ENCODE peak calls at places on chromosomes 7 and 10, in six cellular contexts. One of them, this sample, is unnamed.

GRCh38 chr10:3452683-3453388 is 280.3 kb upstream of the PITRM1 start:
- DNase-seq in stomach: no peak
- DNase-seq in right lobe of liver: no peak
- DNase-seq in HCT116: no peak
- DNase-seq in testis: no peak
- DNase-seq in ovary: no peak
- DNase-seq in this sample: no peak

GRCh38 chr10:14486777-14487510 is 156.2 kb upstream of the FRMD4A start:
- DNase-seq in right lobe of liver: no peak
- DNase-seq in stomach: no peak
- DNase-seq in HCT116: no peak
- DNase-seq in testis: peak; percentile 21
- DNase-seq in ovary: peak; percentile 24
- DNase-seq in this sample: no peak

GRCh38 chr7:131212114-131212513 is 115.6 kb upstream of the MKLN1 start:
- DNase-seq in right lobe of liver: no peak
- DNase-seq in testis: no peak
- DNase-seq in ovary: no peak
- DNase-seq in HCT116: no peak
- DNase-seq in stomach: no peak
- DNase-seq in this sample: no peak

GRCh38 chr10:58740620-58741369 is 228.1 kb downstream of the BICC1 start:
- DNase-seq in stomach: no peak
- DNase-seq in right lobe of liver: no peak
- DNase-seq in ovary: no peak
- DNase-seq in HCT116: no peak
- DNase-seq in testis: no peak
- DNase-seq in this sample: no peak

GRCh38 chr7:2076649-2077064 is 156.1 kb downstream of the MAD1L1 start:
- DNase-seq in testis: no peak
- DNase-seq in ovary: no peak
- DNase-seq in HCT116: no peak
- DNase-seq in right lobe of liver: no peak
- DNase-seq in stomach: no peak
- DNase-seq in this sample: no peak

GRCh38 chr10:78960316-78960800 is 108.4 kb upstream of the ZMIZ1 start:
- DNase-seq in ovary: peak; percentile 83
- DNase-seq in stomach: peak; percentile 41
- DNase-seq in right lobe of liver: no peak
- DNase-seq in HCT116: no peak
- DNase-seq in testis: peak; percentile 64
- DNase-seq in this sample: no peak

GRCh38 chr10:86969421-86970041 is 1.2 kb downstream of the ADIRF start:
- DNase-seq in HCT116: no peak
- DNase-seq in stomach: peak; percentile 24
- DNase-seq in right lobe of liver: peak; percentile 39
- DNase-seq in ovary: peak; percentile 66
- DNase-seq in testis: no peak
- DNase-seq in this sample: no peak

GRCh38 chr7:22219036-22219435 is 137.9 kb downstream of the RAPGEF5 start:
- DNase-seq in testis: peak; percentile 85
- DNase-seq in right lobe of liver: no peak
- DNase-seq in ovary: no peak
- DNase-seq in stomach: no peak
- DNase-seq in HCT116: no peak
- DNase-seq in this sample: no peak

GRCh38 chr7:106768324-106768751 is 96.7 kb upstream of the PIK3CG start:
- DNase-seq in stomach: no peak
- DNase-seq in HCT116: no peak
- DNase-seq in right lobe of liver: no peak
- DNase-seq in ovary: no peak
- DNase-seq in testis: no peak
- DNase-seq in this sample: no peak

GRCh38 chr7:26078437-26079362 is 73.3 kb upstream of the NFE2L3 start:
- DNase-seq in stomach: peak; percentile 65
- DNase-seq in testis: peak; percentile 89
- DNase-seq in HCT116: peak; percentile 41
- DNase-seq in ovary: peak; percentile 31
- DNase-seq in right lobe of liver: peak; percentile 65
- DNase-seq in this sample: peak; percentile 94

GRCh38 chr10:46536781-46537180 is 19.7 kb downstream of the GPRIN2 start:
- DNase-seq in right lobe of liver: peak; percentile 30
- DNase-seq in stomach: peak; percentile 24
- DNase-seq in testis: no peak
- DNase-seq in ovary: no peak
- DNase-seq in HCT116: no peak
- DNase-seq in this sample: peak; percentile 64

GRCh38 chr10:75736889-75737610 is 305.6 kb downstream of the LRMDA start:
- DNase-seq in stomach: no peak
- DNase-seq in testis: no peak
- DNase-seq in right lobe of liver: no peak
- DNase-seq in ovary: no peak
- DNase-seq in HCT116: no peak
- DNase-seq in this sample: no peak

GRCh38 chr7:130732980-130733865 is 784 bp downstream of the KLF14 start:
- DNase-seq in testis: peak; percentile 65
- DNase-seq in HCT116: peak; percentile 8
- DNase-seq in stomach: peak; percentile 33
- DNase-seq in ovary: no peak
- DNase-seq in right lobe of liver: peak; percentile 60
- DNase-seq in this sample: peak; percentile 90

GRCh38 chr10:97640868-97641811 is 669 bp downstream of the PI4K2A start:
- DNase-seq in HCT116: no peak
- DNase-seq in stomach: no peak
- DNase-seq in testis: peak; percentile 46
- DNase-seq in ovary: peak; percentile 32
- DNase-seq in right lobe of liver: peak; percentile 63
- DNase-seq in this sample: peak; percentile 85

GRCh38 chr10:92405006-92405924 is 114.3 kb downstream of the MARCHF5 start:
- DNase-seq in HCT116: no peak
- DNase-seq in testis: no peak
- DNase-seq in ovary: no peak
- DNase-seq in right lobe of liver: no peak
- DNase-seq in stomach: no peak
- DNase-seq in this sample: no peak

GRCh38 chr7:35753761-35754603 is 46.9 kb upstream of the SEPTIN7 start:
- DNase-seq in stomach: no peak
- DNase-seq in ovary: peak; percentile 78
- DNase-seq in testis: peak; percentile 55
- DNase-seq in right lobe of liver: no peak
- DNase-seq in HCT116: no peak
- DNase-seq in this sample: no peak

GRCh38 chr7:85600425-85600824 is 413.6 kb upstream of the SEMA3D start:
- DNase-seq in ovary: no peak
- DNase-seq in HCT116: no peak
- DNase-seq in stomach: no peak
- DNase-seq in right lobe of liver: no peak
- DNase-seq in testis: no peak
- DNase-seq in this sample: no peak

GRCh38 chr10:124224331-124225028 is 131.1 kb upstream of the CHST15 start:
- DNase-seq in testis: no peak
- DNase-seq in HCT116: no peak
- DNase-seq in right lobe of liver: no peak
- DNase-seq in ovary: no peak
- DNase-seq in stomach: no peak
- DNase-seq in this sample: no peak

GRCh38 chr7:77600952-77601351 is 63.9 kb downstream of the PTPN12 start:
- DNase-seq in testis: no peak
- DNase-seq in ovary: no peak
- DNase-seq in stomach: no peak
- DNase-seq in right lobe of liver: no peak
- DNase-seq in HCT116: no peak
- DNase-seq in this sample: no peak

GRCh38 chr10:124394583-124394982 is 24.1 kb downstream of the OAT start:
- DNase-seq in right lobe of liver: no peak
- DNase-seq in HCT116: no peak
- DNase-seq in testis: no peak
- DNase-seq in ovary: no peak
- DNase-seq in stomach: no peak
- DNase-seq in this sample: no peak

GRCh38 chr7:35286422-35286821 is 32.5 kb upstream of the TBX20 start:
- DNase-seq in HCT116: no peak
- DNase-seq in ovary: no peak
- DNase-seq in testis: no peak
- DNase-seq in stomach: no peak
- DNase-seq in right lobe of liver: no peak
- DNase-seq in this sample: no peak

GRCh38 chr7:102978280-102978679 is 65.5 kb downstream of the LRRC17 start:
- DNase-seq in HCT116: peak; percentile 67
- DNase-seq in testis: peak; percentile 67
- DNase-seq in ovary: peak; percentile 81
- DNase-seq in right lobe of liver: no peak
- DNase-seq in stomach: peak; percentile 69
- DNase-seq in this sample: no peak

GRCh38 chr7:92425311-92425947 is 21.9 kb upstream of the GATAD1 start:
- DNase-seq in ovary: no peak
- DNase-seq in testis: no peak
- DNase-seq in stomach: no peak
- DNase-seq in right lobe of liver: no peak
- DNase-seq in HCT116: no peak
- DNase-seq in this sample: no peak

DNA sequence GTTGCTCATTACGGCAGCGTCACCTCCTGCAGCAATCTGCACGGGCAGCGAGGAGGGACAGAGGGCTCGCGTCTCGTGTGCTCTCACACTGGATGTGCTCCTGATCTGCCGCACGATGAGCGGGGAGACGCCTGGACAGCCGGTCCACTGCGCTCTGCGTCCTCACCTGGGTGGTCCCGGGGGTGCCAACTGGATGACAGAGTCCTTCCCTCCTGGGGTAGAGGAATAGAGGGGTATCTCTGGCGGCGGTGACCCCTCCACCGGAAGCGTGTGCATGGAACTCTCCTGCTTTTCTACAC is 3.4 kb downstream of the FAM20C start:
- DNase-seq in ovary: no peak
- DNase-seq in HCT116: no peak
- DNase-seq in testis: no peak
- DNase-seq in stomach: no peak
- DNase-seq in right lobe of liver: no peak
- DNase-seq in this sample: no peak
- H3K4me3 ChIP-seq in ovary: no peak overlapping the region
- H3K4me3 ChIP-seq in HCT116: no peak overlapping the region
- H3K4me3 ChIP-seq in testis: no peak overlapping the region
- H3K4me3 ChIP-seq in stomach: peak overlapping the region; percentile 90
- H3K4me3 ChIP-seq in right lobe of liver: peak overlapping the region; percentile 66
- H3K4me3 ChIP-seq in this sample: no peak overlapping the region

GRCh38 chr10:96129387-96130325 is at the start of gene ZNF518A:
- DNase-seq in right lobe of liver: peak; percentile 94
- DNase-seq in stomach: peak; percentile 94
- DNase-seq in HCT116: peak; percentile 99
- DNase-seq in testis: peak; percentile 97
- DNase-seq in ovary: peak; percentile 90
- DNase-seq in this sample: peak; percentile 97
- TF ChIP-seq POLR2A in right lobe of liver: peak; percentile 38
- TF ChIP-seq POLR2A in stomach: no peak
- TF ChIP-seq POLR2A in HCT116: peak; percentile 93
- TF ChIP-seq POLR2A in testis: no peak
- TF ChIP-seq POLR2A in ovary: peak; percentile 15
- TF ChIP-seq POLR2A in this sample: no peak

DNA sequence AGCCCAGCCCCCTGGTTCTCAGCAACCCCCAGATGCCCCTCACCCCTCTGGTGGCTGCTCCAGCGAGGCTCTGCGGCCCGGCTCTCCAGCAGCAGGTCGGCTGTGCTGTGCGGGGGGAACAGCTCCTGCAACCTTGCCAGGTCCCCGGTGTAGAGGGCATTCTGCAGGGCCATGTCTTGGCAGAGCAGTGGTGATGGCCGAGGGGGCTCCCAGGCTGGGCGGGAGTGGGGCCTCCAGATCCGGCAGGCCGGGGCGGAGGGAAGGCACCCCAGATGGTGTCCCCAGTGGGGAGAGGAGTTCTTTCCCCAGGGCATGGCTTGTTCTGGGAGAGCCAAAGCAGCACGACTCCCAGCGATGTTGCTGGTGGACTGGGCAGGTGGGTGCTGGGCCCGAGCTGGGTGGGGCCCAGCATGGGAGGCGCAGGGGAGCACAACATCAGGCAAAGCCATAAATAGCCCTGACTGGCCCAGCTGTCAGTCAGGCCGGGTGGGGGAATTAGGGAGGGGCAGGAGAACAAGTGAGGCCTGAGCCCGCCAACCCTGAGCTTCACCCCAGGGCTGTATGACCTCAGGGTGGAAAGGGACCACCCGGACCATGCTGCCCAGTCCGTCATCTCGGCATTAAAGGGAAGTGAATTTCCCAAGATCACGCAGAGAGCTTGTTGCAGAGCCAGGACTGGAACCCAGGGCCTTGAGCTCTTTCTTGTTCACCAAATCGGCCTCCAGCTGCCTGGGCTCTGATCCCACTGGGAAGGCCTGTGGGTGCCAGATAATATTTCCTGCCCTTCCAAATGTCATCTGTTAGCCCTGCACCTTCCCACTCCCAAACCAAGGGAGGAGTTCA is 580 bp upstream of the ASB10 start:
- DNase-seq in testis: no peak
- DNase-seq in HCT116: no peak
- DNase-seq in stomach: no peak
- DNase-seq in right lobe of liver: peak; percentile 51
- DNase-seq in ovary: no peak
- DNase-seq in this sample: peak; percentile 62
- H3K27me3 ChIP-seq in testis: no peaks in the 10 kb centered on the region
- H3K27me3 ChIP-seq in HCT116: no peaks in the 10 kb centered on the region
- H3K27me3 ChIP-seq in stomach: no peaks in the 10 kb centered on the region
- H3K27me3 ChIP-seq in right lobe of liver: no peaks in the 10 kb centered on the region
- H3K27me3 ChIP-seq in ovary: no peaks in the 10 kb centered on the region
- H3K27me3 ChIP-seq in this sample: peaks cover 5% of the 10 kb centered on the region

GRCh38 chr7:134892002-134892693 is 94.2 kb upstream of the AGBL3 start:
- DNase-seq in HCT116: no peak
- DNase-seq in stomach: no peak
- DNase-seq in right lobe of liver: no peak
- DNase-seq in ovary: no peak
- DNase-seq in testis: no peak
- DNase-seq in this sample: no peak

GRCh38 chr7:134894928-134895327 is 91.4 kb upstream of the AGBL3 start:
- DNase-seq in stomach: no peak
- DNase-seq in ovary: no peak
- DNase-seq in testis: no peak
- DNase-seq in right lobe of liver: no peak
- DNase-seq in HCT116: no peak
- DNase-seq in this sample: no peak

GRCh38 chr7:134893920-134894319 is 92.4 kb upstream of the AGBL3 start:
- DNase-seq in HCT116: no peak
- DNase-seq in stomach: no peak
- DNase-seq in ovary: no peak
- DNase-seq in testis: no peak
- DNase-seq in right lobe of liver: no peak
- DNase-seq in this sample: no peak

GRCh38 chr7:134891262-134892001 is 94.9 kb upstream of the AGBL3 start:
- DNase-seq in right lobe of liver: peak; percentile 92
- DNase-seq in HCT116: peak; percentile 94
- DNase-seq in testis: peak; percentile 96
- DNase-seq in stomach: peak; percentile 38
- DNase-seq in ovary: peak; percentile 83
- DNase-seq in this sample: no peak

GRCh38 chr7:134892963-134893362 is 93.3 kb upstream of the AGBL3 start:
- DNase-seq in HCT116: no peak
- DNase-seq in stomach: no peak
- DNase-seq in testis: no peak
- DNase-seq in ovary: no peak
- DNase-seq in right lobe of liver: no peak
- DNase-seq in this sample: no peak
- H3K4me3 ChIP-seq in HCT116: peak overlapping the region; percentile 75
- H3K4me3 ChIP-seq in stomach: peak overlapping the region; percentile 32
- H3K4me3 ChIP-seq in testis: peak overlapping the region; percentile 64
- H3K4me3 ChIP-seq in ovary: peak overlapping the region; percentile 50
- H3K4me3 ChIP-seq in right lobe of liver: peak overlapping the region; percentile 57
- H3K4me3 ChIP-seq in this sample: no peak overlapping the region

GRCh38 chr10:128150045-128150493 is 23.8 kb upstream of the MKI67 start:
- DNase-seq in HCT116: peak; percentile 53
- DNase-seq in right lobe of liver: peak; percentile 78
- DNase-seq in ovary: no peak
- DNase-seq in stomach: peak; percentile 68
- DNase-seq in testis: peak; percentile 79
- DNase-seq in this sample: peak; percentile 94
- TF ChIP-seq POLR2A in HCT116: no peak
- TF ChIP-seq POLR2A in right lobe of liver: no peak
- TF ChIP-seq POLR2A in ovary: no peak
- TF ChIP-seq POLR2A in stomach: no peak
- TF ChIP-seq POLR2A in testis: no peak
- TF ChIP-seq POLR2A in this sample: no peak

This sample was measured in spleen.